ENCODE peak calls at places on chromosome 12, in nine cellular contexts. One of them, this sample, is unnamed.
A peak's percentile ranks its signal among the peaks of the same experiment; 100 is the strongest.

GRCh38 chr12:75965661-75966060 is 65.9 kb downstream of the PHLDA1 start:
- DNase-seq in EH: no peak
- DNase-seq in T-helper 17 cell: no peak
- DNase-seq in stimulated activated CD4-positive, alpha-beta T cell treated with anti-CD3 and anti-CD28 coated beads, Interleukin-1b, Interleukin-23, amount 100 ng/mL, for 1 hour: no peak
- DNase-seq in right atrium auricular region: no peak
- DNase-seq in right cardiac atrium: no peak
- DNase-seq in transverse colon: no peak
- DNase-seq in suprapubic skin: no peak
- DNase-seq in SK-N-MC: no peak
- DNase-seq in this sample: no peak

GRCh38 chr12:123945441-123946151 is 27.0 kb downstream of the CCDC92 start:
- DNase-seq in suprapubic skin: no peak
- DNase-seq in T-helper 17 cell: no peak
- DNase-seq in right atrium auricular region: no peak
- DNase-seq in right cardiac atrium: no peak
- DNase-seq in EH: no peak
- DNase-seq in stimulated activated CD4-positive, alpha-beta T cell treated with anti-CD3 and anti-CD28 coated beads, Interleukin-1b, Interleukin-23, amount 100 ng/mL, for 1 hour: no peak
- DNase-seq in SK-N-MC: no peak
- DNase-seq in transverse colon: no peak
- DNase-seq in this sample: no peak

GRCh38 chr12:100058482-100059029 is 73.8 kb upstream of the ANKS1B start:
- DNase-seq in stimulated activated CD4-positive, alpha-beta T cell treated with anti-CD3 and anti-CD28 coated beads, Interleukin-1b, Interleukin-23, amount 100 ng/mL, for 1 hour: no peak
- DNase-seq in T-helper 17 cell: no peak
- DNase-seq in EH: peak; percentile 97
- DNase-seq in transverse colon: no peak
- DNase-seq in suprapubic skin: no peak
- DNase-seq in SK-N-MC: no peak
- DNase-seq in right cardiac atrium: no peak
- DNase-seq in right atrium auricular region: no peak
- DNase-seq in this sample: no peak

GRCh38 chr12:89947437-89948265 is 239.0 kb upstream of the ATP2B1 start:
- DNase-seq in transverse colon: no peak
- DNase-seq in EH: peak; percentile 92
- DNase-seq in right cardiac atrium: no peak
- DNase-seq in SK-N-MC: peak; percentile 75
- DNase-seq in T-helper 17 cell: no peak
- DNase-seq in right atrium auricular region: no peak
- DNase-seq in suprapubic skin: no peak
- DNase-seq in stimulated activated CD4-positive, alpha-beta T cell treated with anti-CD3 and anti-CD28 coated beads, Interleukin-1b, Interleukin-23, amount 100 ng/mL, for 1 hour: no peak
- DNase-seq in this sample: no peak

GRCh38 chr12:101862245-101862644 is 15.1 kb upstream of the DRAM1 start:
- DNase-seq in T-helper 17 cell: no peak
- DNase-seq in right cardiac atrium: no peak
- DNase-seq in suprapubic skin: no peak
- DNase-seq in EH: peak; percentile 79
- DNase-seq in transverse colon: no peak
- DNase-seq in stimulated activated CD4-positive, alpha-beta T cell treated with anti-CD3 and anti-CD28 coated beads, Interleukin-1b, Interleukin-23, amount 100 ng/mL, for 1 hour: no peak
- DNase-seq in SK-N-MC: no peak
- DNase-seq in right atrium auricular region: no peak
- DNase-seq in this sample: no peak

GRCh38 chr12:69936214-69936731 is 111.2 kb downstream of the MYRFL start:
- DNase-seq in EH: no peak
- DNase-seq in suprapubic skin: no peak
- DNase-seq in transverse colon: no peak
- DNase-seq in stimulated activated CD4-positive, alpha-beta T cell treated with anti-CD3 and anti-CD28 coated beads, Interleukin-1b, Interleukin-23, amount 100 ng/mL, for 1 hour: no peak
- DNase-seq in right cardiac atrium: no peak
- DNase-seq in T-helper 17 cell: no peak
- DNase-seq in SK-N-MC: no peak
- DNase-seq in right atrium auricular region: no peak
- DNase-seq in this sample: no peak

GRCh38 chr12:6563448-6564050 is 4.5 kb downstream of the NOP2 start:
- DNase-seq in suprapubic skin: no peak
- DNase-seq in SK-N-MC: no peak
- DNase-seq in stimulated activated CD4-positive, alpha-beta T cell treated with anti-CD3 and anti-CD28 coated beads, Interleukin-1b, Interleukin-23, amount 100 ng/mL, for 1 hour: peak; percentile 58
- DNase-seq in right cardiac atrium: peak; percentile 73
- DNase-seq in EH: peak; percentile 52
- DNase-seq in transverse colon: peak; percentile 72
- DNase-seq in T-helper 17 cell: peak; percentile 43
- DNase-seq in right atrium auricular region: no peak
- DNase-seq in this sample: peak; percentile 47

GRCh38 chr12:81329088-81329487 is 251.2 kb downstream of the ACSS3 start:
- DNase-seq in stimulated activated CD4-positive, alpha-beta T cell treated with anti-CD3 and anti-CD28 coated beads, Interleukin-1b, Interleukin-23, amount 100 ng/mL, for 1 hour: no peak
- DNase-seq in SK-N-MC: no peak
- DNase-seq in T-helper 17 cell: no peak
- DNase-seq in transverse colon: no peak
- DNase-seq in right atrium auricular region: no peak
- DNase-seq in right cardiac atrium: no peak
- DNase-seq in EH: no peak
- DNase-seq in suprapubic skin: no peak
- DNase-seq in this sample: no peak

GRCh38 chr12:752673-753400 is 458 bp downstream of the WNK1 start:
- DNase-seq in right atrium auricular region: peak; percentile 60
- DNase-seq in SK-N-MC: no peak
- DNase-seq in EH: peak; percentile 62
- DNase-seq in T-helper 17 cell: peak; percentile 42
- DNase-seq in transverse colon: peak; percentile 69
- DNase-seq in stimulated activated CD4-positive, alpha-beta T cell treated with anti-CD3 and anti-CD28 coated beads, Interleukin-1b, Interleukin-23, amount 100 ng/mL, for 1 hour: no peak
- DNase-seq in right cardiac atrium: peak; percentile 87
- DNase-seq in suprapubic skin: peak; percentile 76
- DNase-seq in this sample: no peak

GRCh38 chr12:78622529-78623221 is 241.9 kb upstream of the SYT1 start:
- DNase-seq in transverse colon: no peak
- DNase-seq in suprapubic skin: no peak
- DNase-seq in T-helper 17 cell: no peak
- DNase-seq in EH: no peak
- DNase-seq in right cardiac atrium: no peak
- DNase-seq in stimulated activated CD4-positive, alpha-beta T cell treated with anti-CD3 and anti-CD28 coated beads, Interleukin-1b, Interleukin-23, amount 100 ng/mL, for 1 hour: no peak
- DNase-seq in SK-N-MC: no peak
- DNase-seq in right atrium auricular region: no peak
- DNase-seq in this sample: no peak

GRCh38 chr12:2854669-2855453 is 2.0 kb downstream of the TEX52 start:
- DNase-seq in EH: no peak
- DNase-seq in T-helper 17 cell: no peak
- DNase-seq in SK-N-MC: no peak
- DNase-seq in stimulated activated CD4-positive, alpha-beta T cell treated with anti-CD3 and anti-CD28 coated beads, Interleukin-1b, Interleukin-23, amount 100 ng/mL, for 1 hour: no peak
- DNase-seq in right atrium auricular region: no peak
- DNase-seq in suprapubic skin: no peak
- DNase-seq in right cardiac atrium: no peak
- DNase-seq in transverse colon: peak; percentile 88
- DNase-seq in this sample: no peak

GRCh38 chr12:79614730-79615129 is 76.0 kb downstream of the PAWR start:
- DNase-seq in T-helper 17 cell: no peak
- DNase-seq in EH: peak; percentile 34
- DNase-seq in stimulated activated CD4-positive, alpha-beta T cell treated with anti-CD3 and anti-CD28 coated beads, Interleukin-1b, Interleukin-23, amount 100 ng/mL, for 1 hour: no peak
- DNase-seq in SK-N-MC: no peak
- DNase-seq in suprapubic skin: no peak
- DNase-seq in transverse colon: no peak
- DNase-seq in right atrium auricular region: no peak
- DNase-seq in right cardiac atrium: no peak
- DNase-seq in this sample: no peak

GRCh38 chr12:121812320-121812871 is 8.6 kb downstream of the SETD1B start:
- DNase-seq in EH: peak; percentile 85
- DNase-seq in stimulated activated CD4-positive, alpha-beta T cell treated with anti-CD3 and anti-CD28 coated beads, Interleukin-1b, Interleukin-23, amount 100 ng/mL, for 1 hour: no peak
- DNase-seq in T-helper 17 cell: no peak
- DNase-seq in right atrium auricular region: no peak
- DNase-seq in right cardiac atrium: peak; percentile 93
- DNase-seq in transverse colon: peak; percentile 83
- DNase-seq in suprapubic skin: peak; percentile 78
- DNase-seq in SK-N-MC: no peak
- DNase-seq in this sample: no peak

GRCh38 chr12:128091101-128091795 is 175.7 kb upstream of the TMEM132C start:
- DNase-seq in right atrium auricular region: no peak
- DNase-seq in EH: no peak
- DNase-seq in transverse colon: no peak
- DNase-seq in SK-N-MC: no peak
- DNase-seq in T-helper 17 cell: no peak
- DNase-seq in right cardiac atrium: no peak
- DNase-seq in suprapubic skin: no peak
- DNase-seq in stimulated activated CD4-positive, alpha-beta T cell treated with anti-CD3 and anti-CD28 coated beads, Interleukin-1b, Interleukin-23, amount 100 ng/mL, for 1 hour: no peak
- DNase-seq in this sample: no peak

GRCh38 chr12:66767454-66768002 is 88.7 kb upstream of the GRIP1 start:
- DNase-seq in T-helper 17 cell: no peak
- DNase-seq in transverse colon: no peak
- DNase-seq in SK-N-MC: no peak
- DNase-seq in right cardiac atrium: no peak
- DNase-seq in EH: no peak
- DNase-seq in suprapubic skin: no peak
- DNase-seq in right atrium auricular region: no peak
- DNase-seq in stimulated activated CD4-positive, alpha-beta T cell treated with anti-CD3 and anti-CD28 coated beads, Interleukin-1b, Interleukin-23, amount 100 ng/mL, for 1 hour: no peak
- DNase-seq in this sample: no peak

GRCh38 chr12:32661706-32662105 is 17.4 kb upstream of the DNM1L start:
- DNase-seq in SK-N-MC: no peak
- DNase-seq in EH: no peak
- DNase-seq in stimulated activated CD4-positive, alpha-beta T cell treated with anti-CD3 and anti-CD28 coated beads, Interleukin-1b, Interleukin-23, amount 100 ng/mL, for 1 hour: no peak
- DNase-seq in transverse colon: no peak
- DNase-seq in right atrium auricular region: no peak
- DNase-seq in T-helper 17 cell: no peak
- DNase-seq in right cardiac atrium: no peak
- DNase-seq in suprapubic skin: no peak
- DNase-seq in this sample: no peak

GRCh38 chr12:39587247-39587646 is 32.4 kb downstream of the ABCD2 start:
- DNase-seq in right atrium auricular region: no peak
- DNase-seq in right cardiac atrium: no peak
- DNase-seq in EH: peak; percentile 7
- DNase-seq in T-helper 17 cell: no peak
- DNase-seq in SK-N-MC: peak; percentile 16
- DNase-seq in stimulated activated CD4-positive, alpha-beta T cell treated with anti-CD3 and anti-CD28 coated beads, Interleukin-1b, Interleukin-23, amount 100 ng/mL, for 1 hour: no peak
- DNase-seq in suprapubic skin: no peak
- DNase-seq in transverse colon: no peak
- DNase-seq in this sample: no peak

GRCh38 chr12:108694812-108695278 is 36.5 kb downstream of the CORO1C start:
- DNase-seq in right cardiac atrium: no peak
- DNase-seq in EH: peak; percentile 60
- DNase-seq in T-helper 17 cell: no peak
- DNase-seq in SK-N-MC: no peak
- DNase-seq in stimulated activated CD4-positive, alpha-beta T cell treated with anti-CD3 and anti-CD28 coated beads, Interleukin-1b, Interleukin-23, amount 100 ng/mL, for 1 hour: no peak
- DNase-seq in suprapubic skin: no peak
- DNase-seq in transverse colon: no peak
- DNase-seq in right atrium auricular region: no peak
- DNase-seq in this sample: no peak

GRCh38 chr12:52832960-52833905 is 878 bp downstream of the KRT79 start:
- DNase-seq in transverse colon: peak; percentile 27
- DNase-seq in SK-N-MC: no peak
- DNase-seq in stimulated activated CD4-positive, alpha-beta T cell treated with anti-CD3 and anti-CD28 coated beads, Interleukin-1b, Interleukin-23, amount 100 ng/mL, for 1 hour: no peak
- DNase-seq in right cardiac atrium: no peak
- DNase-seq in T-helper 17 cell: no peak
- DNase-seq in right atrium auricular region: no peak
- DNase-seq in suprapubic skin: peak; percentile 30
- DNase-seq in EH: no peak
- DNase-seq in this sample: no peak

GRCh38 chr12:12327802-12328201 is 22.2 kb downstream of the MANSC1 start:
- DNase-seq in transverse colon: no peak
- DNase-seq in stimulated activated CD4-positive, alpha-beta T cell treated with anti-CD3 and anti-CD28 coated beads, Interleukin-1b, Interleukin-23, amount 100 ng/mL, for 1 hour: no peak
- DNase-seq in suprapubic skin: no peak
- DNase-seq in T-helper 17 cell: no peak
- DNase-seq in EH: peak; percentile 72
- DNase-seq in right cardiac atrium: no peak
- DNase-seq in SK-N-MC: peak; percentile 59
- DNase-seq in right atrium auricular region: no peak
- DNase-seq in this sample: no peak

GRCh38 chr12:29714966-29715365 is 68.8 kb downstream of the TMTC1 start:
- DNase-seq in EH: no peak
- DNase-seq in suprapubic skin: no peak
- DNase-seq in stimulated activated CD4-positive, alpha-beta T cell treated with anti-CD3 and anti-CD28 coated beads, Interleukin-1b, Interleukin-23, amount 100 ng/mL, for 1 hour: no peak
- DNase-seq in right cardiac atrium: no peak
- DNase-seq in T-helper 17 cell: no peak
- DNase-seq in right atrium auricular region: no peak
- DNase-seq in SK-N-MC: no peak
- DNase-seq in transverse colon: no peak
- DNase-seq in this sample: no peak

GRCh38 chr12:4036872-4037271 is 163.7 kb upstream of the PARP11 start:
- DNase-seq in suprapubic skin: no peak
- DNase-seq in transverse colon: no peak
- DNase-seq in right atrium auricular region: no peak
- DNase-seq in stimulated activated CD4-positive, alpha-beta T cell treated with anti-CD3 and anti-CD28 coated beads, Interleukin-1b, Interleukin-23, amount 100 ng/mL, for 1 hour: no peak
- DNase-seq in EH: no peak
- DNase-seq in SK-N-MC: no peak
- DNase-seq in right cardiac atrium: no peak
- DNase-seq in T-helper 17 cell: no peak
- DNase-seq in this sample: no peak

GRCh38 chr12:42039146-42039545 is 105.5 kb downstream of the GXYLT1 start:
- DNase-seq in transverse colon: no peak
- DNase-seq in right atrium auricular region: no peak
- DNase-seq in T-helper 17 cell: no peak
- DNase-seq in EH: peak; percentile 46
- DNase-seq in stimulated activated CD4-positive, alpha-beta T cell treated with anti-CD3 and anti-CD28 coated beads, Interleukin-1b, Interleukin-23, amount 100 ng/mL, for 1 hour: no peak
- DNase-seq in SK-N-MC: no peak
- DNase-seq in suprapubic skin: no peak
- DNase-seq in right cardiac atrium: no peak
- DNase-seq in this sample: no peak

GRCh38 chr12:1500095-1500801 is 94.1 kb downstream of the FBXL14 start:
- DNase-seq in right cardiac atrium: peak; percentile 87
- DNase-seq in transverse colon: no peak
- DNase-seq in right atrium auricular region: no peak
- DNase-seq in EH: peak; percentile 86
- DNase-seq in T-helper 17 cell: no peak
- DNase-seq in stimulated activated CD4-positive, alpha-beta T cell treated with anti-CD3 and anti-CD28 coated beads, Interleukin-1b, Interleukin-23, amount 100 ng/mL, for 1 hour: no peak
- DNase-seq in suprapubic skin: no peak
- DNase-seq in SK-N-MC: no peak
- DNase-seq in this sample: no peak

GRCh38 chr12:71282020-71282419 is 124.2 kb upstream of the TSPAN8 start:
- DNase-seq in right atrium auricular region: no peak
- DNase-seq in right cardiac atrium: no peak
- DNase-seq in stimulated activated CD4-positive, alpha-beta T cell treated with anti-CD3 and anti-CD28 coated beads, Interleukin-1b, Interleukin-23, amount 100 ng/mL, for 1 hour: no peak
- DNase-seq in suprapubic skin: no peak
- DNase-seq in transverse colon: no peak
- DNase-seq in EH: no peak
- DNase-seq in SK-N-MC: no peak
- DNase-seq in T-helper 17 cell: no peak
- DNase-seq in this sample: no peak

GRCh38 chr12:113075137-113075683 is 18.7 kb downstream of the DTX1 start:
- DNase-seq in transverse colon: peak; percentile 27
- DNase-seq in T-helper 17 cell: no peak
- DNase-seq in right atrium auricular region: no peak
- DNase-seq in stimulated activated CD4-positive, alpha-beta T cell treated with anti-CD3 and anti-CD28 coated beads, Interleukin-1b, Interleukin-23, amount 100 ng/mL, for 1 hour: no peak
- DNase-seq in suprapubic skin: no peak
- DNase-seq in right cardiac atrium: no peak
- DNase-seq in EH: no peak
- DNase-seq in SK-N-MC: no peak
- DNase-seq in this sample: no peak

GRCh38 chr12:118714051-118714460 is 267.3 kb upstream of the SRRM4 start:
- DNase-seq in stimulated activated CD4-positive, alpha-beta T cell treated with anti-CD3 and anti-CD28 coated beads, Interleukin-1b, Interleukin-23, amount 100 ng/mL, for 1 hour: no peak
- DNase-seq in suprapubic skin: no peak
- DNase-seq in EH: no peak
- DNase-seq in transverse colon: peak; percentile 27
- DNase-seq in right cardiac atrium: no peak
- DNase-seq in right atrium auricular region: no peak
- DNase-seq in T-helper 17 cell: no peak
- DNase-seq in SK-N-MC: peak; percentile 30
- DNase-seq in this sample: no peak

GRCh38 chr12:103673487-103673886 is 86.4 kb downstream of the STAB2 start:
- DNase-seq in right atrium auricular region: no peak
- DNase-seq in suprapubic skin: no peak
- DNase-seq in EH: no peak
- DNase-seq in T-helper 17 cell: no peak
- DNase-seq in transverse colon: no peak
- DNase-seq in right cardiac atrium: no peak
- DNase-seq in stimulated activated CD4-positive, alpha-beta T cell treated with anti-CD3 and anti-CD28 coated beads, Interleukin-1b, Interleukin-23, amount 100 ng/mL, for 1 hour: no peak
- DNase-seq in SK-N-MC: no peak
- DNase-seq in this sample: no peak

GRCh38 chr12:6323340-6323994 is 13.0 kb downstream of the PLEKHG6 start:
- DNase-seq in EH: peak; percentile 97
- DNase-seq in transverse colon: no peak
- DNase-seq in T-helper 17 cell: no peak
- DNase-seq in SK-N-MC: peak; percentile 51
- DNase-seq in suprapubic skin: peak; percentile 80
- DNase-seq in right cardiac atrium: no peak
- DNase-seq in stimulated activated CD4-positive, alpha-beta T cell treated with anti-CD3 and anti-CD28 coated beads, Interleukin-1b, Interleukin-23, amount 100 ng/mL, for 1 hour: no peak
- DNase-seq in right atrium auricular region: peak; percentile 73
- DNase-seq in this sample: no peak

GRCh38 chr12:108482717-108483212 is 32.3 kb upstream of the FICD start:
- DNase-seq in SK-N-MC: no peak
- DNase-seq in T-helper 17 cell: no peak
- DNase-seq in right atrium auricular region: no peak
- DNase-seq in stimulated activated CD4-positive, alpha-beta T cell treated with anti-CD3 and anti-CD28 coated beads, Interleukin-1b, Interleukin-23, amount 100 ng/mL, for 1 hour: no peak
- DNase-seq in suprapubic skin: no peak
- DNase-seq in transverse colon: no peak
- DNase-seq in right cardiac atrium: no peak
- DNase-seq in EH: peak; percentile 6
- DNase-seq in this sample: no peak

GRCh38 chr12:100391856-100392255 is 35.0 kb downstream of the SLC17A8 start:
- DNase-seq in SK-N-MC: no peak
- DNase-seq in transverse colon: peak; percentile 42
- DNase-seq in right cardiac atrium: no peak
- DNase-seq in suprapubic skin: no peak
- DNase-seq in right atrium auricular region: no peak
- DNase-seq in T-helper 17 cell: no peak
- DNase-seq in EH: peak; percentile 14
- DNase-seq in stimulated activated CD4-positive, alpha-beta T cell treated with anti-CD3 and anti-CD28 coated beads, Interleukin-1b, Interleukin-23, amount 100 ng/mL, for 1 hour: no peak
- DNase-seq in this sample: no peak

This sample was measured in activated T-helper 1 cell treated with anti-CD3 and anti-CD28 coated beads, Interleukin-2, amount 50 U/mL, for 16 hours.